ENCODE peak calls at places on chromosomes 16 and 17, in six cellular contexts. One of them, this sample, is unnamed.

GRCh38 chr17:45873728-45874127 is 20.6 kb upstream of the MAPT start:
- DNase-seq in activated CD4-positive, CD25-positive, alpha-beta regulatory T cell treated with anti-CD3 and anti-CD28 coated beads, Interleukin-2, amount 50 U/mL, for 16 hours: no peak
- DNase-seq in lower leg skin: no peak
- DNase-seq in fibroblast of gingiva: no peak
- DNase-seq in SHP77: peak
- DNase-seq in amniotic stem cell: no peak
- DNase-seq in this sample: no peak

GRCh38 chr17:50426814-50427787 is 1.1 kb downstream of the ACSF2 start:
- DNase-seq in activated CD4-positive, CD25-positive, alpha-beta regulatory T cell treated with anti-CD3 and anti-CD28 coated beads, Interleukin-2, amount 50 U/mL, for 16 hours: no peak
- DNase-seq in lower leg skin: no peak
- DNase-seq in fibroblast of gingiva: no peak
- DNase-seq in SHP77: peak
- DNase-seq in amniotic stem cell: no peak
- DNase-seq in this sample: no peak

GRCh38 chr16:54911079-54911478 is 19.6 kb upstream of the IRX5 start:
- DNase-seq in activated CD4-positive, CD25-positive, alpha-beta regulatory T cell treated with anti-CD3 and anti-CD28 coated beads, Interleukin-2, amount 50 U/mL, for 16 hours: no peak
- DNase-seq in lower leg skin: no peak
- DNase-seq in fibroblast of gingiva: no peak
- DNase-seq in SHP77: no peak
- DNase-seq in amniotic stem cell: no peak
- DNase-seq in this sample: no peak

GRCh38 chr16:67395458-67396158 is 2.3 kb upstream of the TPPP3 start:
- DNase-seq in activated CD4-positive, CD25-positive, alpha-beta regulatory T cell treated with anti-CD3 and anti-CD28 coated beads, Interleukin-2, amount 50 U/mL, for 16 hours: no peak
- DNase-seq in lower leg skin: no peak
- DNase-seq in fibroblast of gingiva: no peak
- DNase-seq in SHP77: peak
- DNase-seq in amniotic stem cell: no peak
- DNase-seq in this sample: no peak

GRCh38 chr17:64250211-64250835 is 12.7 kb downstream of the TEX2 start:
- DNase-seq in activated CD4-positive, CD25-positive, alpha-beta regulatory T cell treated with anti-CD3 and anti-CD28 coated beads, Interleukin-2, amount 50 U/mL, for 16 hours: no peak
- DNase-seq in lower leg skin: no peak
- DNase-seq in fibroblast of gingiva: no peak
- DNase-seq in SHP77: no peak
- DNase-seq in amniotic stem cell: no peak
- DNase-seq in this sample: no peak

GRCh38 chr16:65068151-65068740 is 53.6 kb downstream of the CDH11 start:
- DNase-seq in activated CD4-positive, CD25-positive, alpha-beta regulatory T cell treated with anti-CD3 and anti-CD28 coated beads, Interleukin-2, amount 50 U/mL, for 16 hours: no peak
- DNase-seq in lower leg skin: peak
- DNase-seq in fibroblast of gingiva: peak
- DNase-seq in SHP77: no peak
- DNase-seq in amniotic stem cell: no peak
- DNase-seq in this sample: no peak

GRCh38 chr17:37506678-37507077 is 17.0 kb downstream of the DUSP14 start:
- DNase-seq in activated CD4-positive, CD25-positive, alpha-beta regulatory T cell treated with anti-CD3 and anti-CD28 coated beads, Interleukin-2, amount 50 U/mL, for 16 hours: no peak
- DNase-seq in lower leg skin: no peak
- DNase-seq in fibroblast of gingiva: no peak
- DNase-seq in SHP77: peak
- DNase-seq in amniotic stem cell: no peak
- DNase-seq in this sample: no peak

GRCh38 chr17:80270104-80270503 is 9.5 kb downstream of the RNF213 start:
- DNase-seq in activated CD4-positive, CD25-positive, alpha-beta regulatory T cell treated with anti-CD3 and anti-CD28 coated beads, Interleukin-2, amount 50 U/mL, for 16 hours: no peak
- DNase-seq in lower leg skin: no peak
- DNase-seq in fibroblast of gingiva: no peak
- DNase-seq in SHP77: no peak
- DNase-seq in amniotic stem cell: no peak
- DNase-seq in this sample: no peak

GRCh38 chr17:68944435-68945035 is 10.7 kb downstream of the ABCA8 start:
- DNase-seq in activated CD4-positive, CD25-positive, alpha-beta regulatory T cell treated with anti-CD3 and anti-CD28 coated beads, Interleukin-2, amount 50 U/mL, for 16 hours: no peak
- DNase-seq in lower leg skin: no peak
- DNase-seq in fibroblast of gingiva: no peak
- DNase-seq in SHP77: no peak
- DNase-seq in amniotic stem cell: no peak
- DNase-seq in this sample: no peak

GRCh38 chr17:58710948-58711552 is 18.6 kb downstream of the RAD51C start:
- DNase-seq in activated CD4-positive, CD25-positive, alpha-beta regulatory T cell treated with anti-CD3 and anti-CD28 coated beads, Interleukin-2, amount 50 U/mL, for 16 hours: no peak
- DNase-seq in lower leg skin: peak
- DNase-seq in fibroblast of gingiva: peak
- DNase-seq in SHP77: peak
- DNase-seq in amniotic stem cell: peak
- DNase-seq in this sample: no peak

GRCh38 chr17:59330314-59330942 is 1.0 kb upstream of the YPEL2 start:
- DNase-seq in activated CD4-positive, CD25-positive, alpha-beta regulatory T cell treated with anti-CD3 and anti-CD28 coated beads, Interleukin-2, amount 50 U/mL, for 16 hours: no peak
- DNase-seq in lower leg skin: peak
- DNase-seq in fibroblast of gingiva: no peak
- DNase-seq in SHP77: peak
- DNase-seq in amniotic stem cell: no peak
- DNase-seq in this sample: no peak

GRCh38 chr17:44501866-44502265 is 1.3 kb downstream of the GPATCH8 start:
- DNase-seq in activated CD4-positive, CD25-positive, alpha-beta regulatory T cell treated with anti-CD3 and anti-CD28 coated beads, Interleukin-2, amount 50 U/mL, for 16 hours: no peak
- DNase-seq in lower leg skin: no peak
- DNase-seq in fibroblast of gingiva: no peak
- DNase-seq in SHP77: no peak
- DNase-seq in amniotic stem cell: no peak
- DNase-seq in this sample: no peak

GRCh38 chr17:8384801-8385335 is 1.9 kb upstream of the RPL26 start:
- DNase-seq in activated CD4-positive, CD25-positive, alpha-beta regulatory T cell treated with anti-CD3 and anti-CD28 coated beads, Interleukin-2, amount 50 U/mL, for 16 hours: no peak
- DNase-seq in lower leg skin: no peak
- DNase-seq in fibroblast of gingiva: peak
- DNase-seq in SHP77: no peak
- DNase-seq in amniotic stem cell: peak
- DNase-seq in this sample: peak

GRCh38 chr17:49104511-49105074 is 28.0 kb upstream of the B4GALNT2 start:
- DNase-seq in activated CD4-positive, CD25-positive, alpha-beta regulatory T cell treated with anti-CD3 and anti-CD28 coated beads, Interleukin-2, amount 50 U/mL, for 16 hours: no peak
- DNase-seq in lower leg skin: no peak
- DNase-seq in fibroblast of gingiva: peak
- DNase-seq in SHP77: no peak
- DNase-seq in amniotic stem cell: no peak
- DNase-seq in this sample: no peak

GRCh38 chr16:54931041-54931756 is 534 bp downstream of the IRX5 start:
- DNase-seq in activated CD4-positive, CD25-positive, alpha-beta regulatory T cell treated with anti-CD3 and anti-CD28 coated beads, Interleukin-2, amount 50 U/mL, for 16 hours: no peak
- DNase-seq in lower leg skin: no peak
- DNase-seq in fibroblast of gingiva: peak
- DNase-seq in SHP77: peak
- DNase-seq in amniotic stem cell: peak
- DNase-seq in this sample: no peak

GRCh38 chr16:85593503-85594195 is 19.5 kb upstream of the GSE1 start:
- DNase-seq in activated CD4-positive, CD25-positive, alpha-beta regulatory T cell treated with anti-CD3 and anti-CD28 coated beads, Interleukin-2, amount 50 U/mL, for 16 hours: no peak
- DNase-seq in lower leg skin: no peak
- DNase-seq in fibroblast of gingiva: no peak
- DNase-seq in SHP77: no peak
- DNase-seq in amniotic stem cell: no peak
- DNase-seq in this sample: no peak

GRCh38 chr17:18191071-18191667 is 7.5 kb downstream of the ALKBH5 start:
- DNase-seq in activated CD4-positive, CD25-positive, alpha-beta regulatory T cell treated with anti-CD3 and anti-CD28 coated beads, Interleukin-2, amount 50 U/mL, for 16 hours: no peak
- DNase-seq in lower leg skin: no peak
- DNase-seq in fibroblast of gingiva: peak
- DNase-seq in SHP77: no peak
- DNase-seq in amniotic stem cell: no peak
- DNase-seq in this sample: no peak

GRCh38 chr16:87288753-87289362 is 28.3 kb downstream of the C16orf95 start:
- DNase-seq in activated CD4-positive, CD25-positive, alpha-beta regulatory T cell treated with anti-CD3 and anti-CD28 coated beads, Interleukin-2, amount 50 U/mL, for 16 hours: no peak
- DNase-seq in lower leg skin: no peak
- DNase-seq in fibroblast of gingiva: peak
- DNase-seq in SHP77: no peak
- DNase-seq in amniotic stem cell: no peak
- DNase-seq in this sample: no peak

GRCh38 chr17:68861602-68862001 is 93.6 kb downstream of the ABCA8 start:
- DNase-seq in activated CD4-positive, CD25-positive, alpha-beta regulatory T cell treated with anti-CD3 and anti-CD28 coated beads, Interleukin-2, amount 50 U/mL, for 16 hours: no peak
- DNase-seq in lower leg skin: no peak
- DNase-seq in fibroblast of gingiva: no peak
- DNase-seq in SHP77: peak
- DNase-seq in amniotic stem cell: no peak
- DNase-seq in this sample: no peak

GRCh38 chr17:40176409-40177110 is 710 bp upstream of the RAPGEFL1 start:
- DNase-seq in activated CD4-positive, CD25-positive, alpha-beta regulatory T cell treated with anti-CD3 and anti-CD28 coated beads, Interleukin-2, amount 50 U/mL, for 16 hours: no peak
- DNase-seq in lower leg skin: peak
- DNase-seq in fibroblast of gingiva: no peak
- DNase-seq in SHP77: no peak
- DNase-seq in amniotic stem cell: no peak
- DNase-seq in this sample: no peak

GRCh38 chr16:25092489-25092888 is 19.1 kb upstream of the LCMT1 start:
- DNase-seq in activated CD4-positive, CD25-positive, alpha-beta regulatory T cell treated with anti-CD3 and anti-CD28 coated beads, Interleukin-2, amount 50 U/mL, for 16 hours: no peak
- DNase-seq in lower leg skin: no peak
- DNase-seq in fibroblast of gingiva: no peak
- DNase-seq in SHP77: peak
- DNase-seq in amniotic stem cell: no peak
- DNase-seq in this sample: no peak

GRCh38 chr16:51507286-51507685 is 356.2 kb upstream of the SALL1 start:
- DNase-seq in activated CD4-positive, CD25-positive, alpha-beta regulatory T cell treated with anti-CD3 and anti-CD28 coated beads, Interleukin-2, amount 50 U/mL, for 16 hours: no peak
- DNase-seq in lower leg skin: no peak
- DNase-seq in fibroblast of gingiva: no peak
- DNase-seq in SHP77: no peak
- DNase-seq in amniotic stem cell: no peak
- DNase-seq in this sample: no peak

GRCh38 chr16:72715267-72715666 is 332.7 kb downstream of the ZFHX3 start:
- DNase-seq in activated CD4-positive, CD25-positive, alpha-beta regulatory T cell treated with anti-CD3 and anti-CD28 coated beads, Interleukin-2, amount 50 U/mL, for 16 hours: no peak
- DNase-seq in lower leg skin: no peak
- DNase-seq in fibroblast of gingiva: peak
- DNase-seq in SHP77: no peak
- DNase-seq in amniotic stem cell: no peak
- DNase-seq in this sample: no peak

GRCh38 chr17:74343526-74344284 is 17.7 kb downstream of the KIF19 start:
- DNase-seq in activated CD4-positive, CD25-positive, alpha-beta regulatory T cell treated with anti-CD3 and anti-CD28 coated beads, Interleukin-2, amount 50 U/mL, for 16 hours: no peak
- DNase-seq in lower leg skin: no peak
- DNase-seq in fibroblast of gingiva: no peak
- DNase-seq in SHP77: no peak
- DNase-seq in amniotic stem cell: no peak
- DNase-seq in this sample: no peak

GRCh38 chr16:89344846-89345577 is 127.5 kb downstream of the ZNF778 start:
- DNase-seq in activated CD4-positive, CD25-positive, alpha-beta regulatory T cell treated with anti-CD3 and anti-CD28 coated beads, Interleukin-2, amount 50 U/mL, for 16 hours: no peak
- DNase-seq in lower leg skin: no peak
- DNase-seq in fibroblast of gingiva: no peak
- DNase-seq in SHP77: peak
- DNase-seq in amniotic stem cell: no peak
- DNase-seq in this sample: no peak

GRCh38 chr16:56551796-56552738 is 12.8 kb upstream of the MT4 start:
- DNase-seq in activated CD4-positive, CD25-positive, alpha-beta regulatory T cell treated with anti-CD3 and anti-CD28 coated beads, Interleukin-2, amount 50 U/mL, for 16 hours: no peak
- DNase-seq in lower leg skin: peak
- DNase-seq in fibroblast of gingiva: no peak
- DNase-seq in SHP77: no peak
- DNase-seq in amniotic stem cell: no peak
- DNase-seq in this sample: no peak

GRCh38 chr16:23148513-23149266 is 562 bp downstream of the USP31 start:
- DNase-seq in activated CD4-positive, CD25-positive, alpha-beta regulatory T cell treated with anti-CD3 and anti-CD28 coated beads, Interleukin-2, amount 50 U/mL, for 16 hours: no peak
- DNase-seq in lower leg skin: peak
- DNase-seq in fibroblast of gingiva: peak
- DNase-seq in SHP77: peak
- DNase-seq in amniotic stem cell: no peak
- DNase-seq in this sample: no peak

GRCh38 chr16:3968556-3968955 is 88.0 kb upstream of the CREBBP start:
- DNase-seq in activated CD4-positive, CD25-positive, alpha-beta regulatory T cell treated with anti-CD3 and anti-CD28 coated beads, Interleukin-2, amount 50 U/mL, for 16 hours: no peak
- DNase-seq in lower leg skin: no peak
- DNase-seq in fibroblast of gingiva: no peak
- DNase-seq in SHP77: no peak
- DNase-seq in amniotic stem cell: no peak
- DNase-seq in this sample: no peak

GRCh38 chr16:88839026-88839529 is 17.7 kb downstream of the GALNS start:
- DNase-seq in activated CD4-positive, CD25-positive, alpha-beta regulatory T cell treated with anti-CD3 and anti-CD28 coated beads, Interleukin-2, amount 50 U/mL, for 16 hours: no peak
- DNase-seq in lower leg skin: no peak
- DNase-seq in fibroblast of gingiva: no peak
- DNase-seq in SHP77: no peak
- DNase-seq in amniotic stem cell: no peak
- DNase-seq in this sample: no peak

GRCh38 chr17:55384833-55385232 is 36.8 kb downstream of the MMD start:
- DNase-seq in activated CD4-positive, CD25-positive, alpha-beta regulatory T cell treated with anti-CD3 and anti-CD28 coated beads, Interleukin-2, amount 50 U/mL, for 16 hours: no peak
- DNase-seq in lower leg skin: no peak
- DNase-seq in fibroblast of gingiva: no peak
- DNase-seq in SHP77: no peak
- DNase-seq in amniotic stem cell: no peak
- DNase-seq in this sample: no peak

GRCh38 chr16:67672739-67673662 is 6.4 kb downstream of the C16orf86 start:
- DNase-seq in activated CD4-positive, CD25-positive, alpha-beta regulatory T cell treated with anti-CD3 and anti-CD28 coated beads, Interleukin-2, amount 50 U/mL, for 16 hours: no peak
- DNase-seq in lower leg skin: peak
- DNase-seq in fibroblast of gingiva: peak
- DNase-seq in SHP77: peak
- DNase-seq in amniotic stem cell: no peak
- DNase-seq in this sample: no peak

GRCh38 chr17:28471127-28471453 is 2.4 kb upstream of the SLC13A2 start:
- DNase-seq in activated CD4-positive, CD25-positive, alpha-beta regulatory T cell treated with anti-CD3 and anti-CD28 coated beads, Interleukin-2, amount 50 U/mL, for 16 hours: no peak
- DNase-seq in lower leg skin: no peak
- DNase-seq in fibroblast of gingiva: no peak
- DNase-seq in SHP77: no peak
- DNase-seq in amniotic stem cell: no peak
- DNase-seq in this sample: no peak

GRCh38 chr17:55451203-55451641 is 29.6 kb upstream of the MMD start:
- DNase-seq in activated CD4-positive, CD25-positive, alpha-beta regulatory T cell treated with anti-CD3 and anti-CD28 coated beads, Interleukin-2, amount 50 U/mL, for 16 hours: no peak
- DNase-seq in lower leg skin: no peak
- DNase-seq in fibroblast of gingiva: peak
- DNase-seq in SHP77: no peak
- DNase-seq in amniotic stem cell: no peak
- DNase-seq in this sample: no peak

GRCh38 chr17:82636626-82637598 is 11.3 kb downstream of the WDR45B start:
- DNase-seq in activated CD4-positive, CD25-positive, alpha-beta regulatory T cell treated with anti-CD3 and anti-CD28 coated beads, Interleukin-2, amount 50 U/mL, for 16 hours: no peak
- DNase-seq in lower leg skin: no peak
- DNase-seq in fibroblast of gingiva: no peak
- DNase-seq in SHP77: no peak
- DNase-seq in amniotic stem cell: no peak
- DNase-seq in this sample: no peak

GRCh38 chr16:58730724-58731370 is 3.3 kb downstream of the GOT2 start:
- DNase-seq in activated CD4-positive, CD25-positive, alpha-beta regulatory T cell treated with anti-CD3 and anti-CD28 coated beads, Interleukin-2, amount 50 U/mL, for 16 hours: no peak
- DNase-seq in lower leg skin: no peak
- DNase-seq in fibroblast of gingiva: no peak
- DNase-seq in SHP77: no peak
- DNase-seq in amniotic stem cell: no peak
- DNase-seq in this sample: no peak

GRCh38 chr17:13544292-13544691 is 57.4 kb downstream of the HS3ST3A1 start:
- DNase-seq in activated CD4-positive, CD25-positive, alpha-beta regulatory T cell treated with anti-CD3 and anti-CD28 coated beads, Interleukin-2, amount 50 U/mL, for 16 hours: no peak
- DNase-seq in lower leg skin: peak
- DNase-seq in fibroblast of gingiva: peak
- DNase-seq in SHP77: peak
- DNase-seq in amniotic stem cell: peak
- DNase-seq in this sample: peak

GRCh38 chr16:66996324-66996982 is 8.1 kb downstream of the CES4A start:
- DNase-seq in activated CD4-positive, CD25-positive, alpha-beta regulatory T cell treated with anti-CD3 and anti-CD28 coated beads, Interleukin-2, amount 50 U/mL, for 16 hours: no peak
- DNase-seq in lower leg skin: peak
- DNase-seq in fibroblast of gingiva: peak
- DNase-seq in SHP77: no peak
- DNase-seq in amniotic stem cell: no peak
- DNase-seq in this sample: peak

This sample was measured in non-pigmented ciliary epithelial cell.